ENCODE peak calls at places on chromosomes 6 and 20, in six cellular contexts. O, R, Q, C, Y and K are unnamed samples.

GRCh38 chr20:25254571-25254970 is 6.7 kb downstream of the PYGB start:
- DNase-seq in R (no peak), Y (no peak), Q (no peak), C (no peak), O (no peak), K (no peak)

GRCh38 chr6:44166591-44167184 is 8.1 kb downstream of the CAPN11 start:
- DNase-seq in Q (no peak), R (no peak), O (no peak), Y (no peak), C (no peak), K (no peak)

GRCh38 chr20:5353624-5354496 is 37.1 kb upstream of the PROKR2 start:
- DNase-seq in Y (no peak), C (no peak), O (peak; percentile 69), R (no peak), Q (no peak), K (no peak)

GRCh38 chr6:91198588-91199255 is 611.9 kb upstream of the MAP3K7 start:
- DNase-seq in Q (no peak), O (no peak), Y (no peak), R (no peak), C (no peak), K (no peak)

GRCh38 chr6:43120938-43121913 is 45.1 kb downstream of the PTK7 start:
- DNase-seq in Q (peak; percentile 67), R (peak; percentile 92), O (peak; percentile 86), Y (peak; percentile 75), C (peak; percentile 87), K (peak; percentile 95)

GRCh38 chr6:125207956-125208355 is 54.4 kb downstream of the TPD52L1 start:
- DNase-seq in R (no peak), O (no peak), Q (no peak), C (no peak), Y (no peak), K (no peak)

GRCh38 chr6:56539503-56540105 is 103.1 kb downstream of the DST start:
- DNase-seq in Y (no peak), C (no peak), O (peak; percentile 42), R (no peak), Q (no peak), K (no peak)

GRCh38 chr6:140281794-140282193 is 907.3 kb upstream of the CITED2 start:
- DNase-seq in C (no peak), Y (no peak), Q (no peak), R (no peak), O (no peak), K (no peak)

GRCh38 chr20:63103402-63104311 is 96.9 kb upstream of the BHLHE23 start:
- DNase-seq in Q (no peak), R (no peak), O (no peak), C (no peak), Y (no peak), K (no peak)

GRCh38 chr6:152879681-152880080 is 103.2 kb downstream of the FBXO5 start:
- DNase-seq in R (no peak), Y (no peak), O (no peak), Q (no peak), C (no peak), K (no peak)
- H3K27ac ChIP-seq in R (no peak overlapping the region), Y (no peak overlapping the region), O (no peak overlapping the region), Q (no peak overlapping the region), C (no peak overlapping the region), K (no peak overlapping the region)

DNA sequence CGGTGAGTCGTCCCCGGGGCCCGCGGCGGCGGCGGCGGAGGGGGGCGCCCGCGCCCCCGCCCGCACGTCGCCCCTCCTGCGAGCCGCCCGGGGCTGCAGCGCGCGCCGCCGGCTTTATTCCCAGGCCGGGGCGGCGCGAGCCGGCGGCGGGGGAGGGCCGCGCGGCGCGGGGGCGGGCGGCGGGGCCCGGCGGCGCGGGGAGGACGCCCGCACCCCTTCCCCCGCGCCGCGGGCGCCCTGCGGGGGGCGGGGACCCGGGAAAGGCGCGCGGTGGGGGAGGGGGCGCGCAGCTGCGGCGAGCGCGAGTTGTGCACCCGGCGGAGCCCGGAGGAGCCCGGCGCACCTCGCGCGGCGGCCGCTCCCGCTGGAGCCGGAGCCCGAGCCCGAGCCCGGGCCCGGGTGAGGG is 646 bp downstream of the HMGA1 start:
- DNase-seq in Q (no peak), O (peak; percentile 31), C (no peak), Y (no peak), R (no peak), K (no peak)
- H3K27ac ChIP-seq in Q (peak overlapping the region; percentile 71), O (peak overlapping the region; percentile 75), C (peak overlapping the region; percentile 88), Y (peak overlapping the region; percentile 81), R (peak overlapping the region; percentile 87), K (peak overlapping the region; percentile 83)

GRCh38 chr6:25136879-25137278 is 142.3 kb upstream of the CARMIL1 start:
- DNase-seq in Q (no peak), R (no peak), O (no peak), C (no peak), Y (peak; percentile 40), K (no peak)
- H3K27ac ChIP-seq in Q (peak overlapping the region; percentile 92), R (peak overlapping the region; percentile 97), O (no peak overlapping the region), C (peak overlapping the region; percentile 81), Y (peak overlapping the region; percentile 82), K (peak overlapping the region; percentile 86)

GRCh38 chr6:160667854-160668481 is 3.9 kb upstream of the LPA start:
- DNase-seq in Y (no peak), C (no peak), Q (no peak), R (no peak), O (peak; percentile 57), K (no peak)

GRCh38 chr6:160659562-160659961 is 4.5 kb downstream of the LPA start:
- DNase-seq in Y (no peak), Q (no peak), R (no peak), O (no peak), C (no peak), K (no peak)

GRCh38 chr6:160661129-160661723 is 2.8 kb downstream of the LPA start:
- DNase-seq in O (no peak), Q (no peak), Y (no peak), C (no peak), R (no peak), K (no peak)

GRCh38 chr6:160668589-160668988 is 4.5 kb upstream of the LPA start:
- DNase-seq in C (no peak), Q (no peak), O (no peak), Y (no peak), R (no peak), K (no peak)

GRCh38 chr6:160662842-160663241 is 1.2 kb downstream of the LPA start:
- DNase-seq in R (no peak), C (no peak), Y (no peak), Q (no peak), O (no peak), K (no peak)
- H3K27ac ChIP-seq in R (no peak overlapping the region), C (no peak overlapping the region), Y (no peak overlapping the region), Q (no peak overlapping the region), O (no peak overlapping the region), K (no peak overlapping the region)

DNA sequence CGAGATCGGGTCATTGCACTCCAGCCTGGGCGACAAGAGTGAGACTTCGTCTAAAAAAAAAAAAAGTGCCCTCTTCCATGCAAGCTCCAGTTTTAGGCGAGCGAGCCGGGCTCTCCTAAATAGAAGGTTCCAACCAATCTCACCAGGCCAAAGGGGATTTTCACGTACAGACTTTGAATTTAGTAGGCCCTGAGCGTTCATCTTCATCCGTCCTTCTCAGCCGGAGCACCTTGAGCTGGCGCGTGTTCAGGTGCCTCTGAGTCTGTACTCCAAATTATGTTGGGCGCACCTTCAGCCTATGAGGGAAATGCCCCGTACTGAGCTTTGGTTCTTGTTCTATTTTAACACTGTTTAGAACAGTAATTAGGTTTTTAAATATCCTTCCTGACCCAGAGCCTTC is 817 bp upstream of the TAP2 start:
- DNase-seq in R (no peak), Q (no peak), O (no peak), C (peak; percentile 60), Y (no peak), K (no peak)
- H3K27ac ChIP-seq in R (peak overlapping the region; percentile 97), Q (peak overlapping the region; percentile 90), O (no peak overlapping the region), C (peak overlapping the region; percentile 97), Y (peak overlapping the region; percentile 89), K (peak overlapping the region; percentile 88)

GRCh38 chr6:13671742-13672141 is 39.9 kb downstream of the RANBP9 start:
- DNase-seq in C (no peak), O (no peak), Q (no peak), Y (no peak), R (no peak), K (no peak)

GRCh38 chr6:13666194-13667105 is 45.2 kb downstream of the RANBP9 start:
- DNase-seq in Y (no peak), R (no peak), Q (no peak), O (peak; percentile 65), C (no peak), K (no peak)

GRCh38 chr6:13669476-13669875 is 42.2 kb downstream of the RANBP9 start:
- DNase-seq in C (no peak), R (no peak), O (no peak), Y (no peak), Q (no peak), K (no peak)

GRCh38 chr6:13667655-13668054 is 44.0 kb downstream of the RANBP9 start:
- DNase-seq in Y (no peak), O (no peak), C (no peak), Q (no peak), R (no peak), K (no peak)

GRCh38 chr6:13668291-13668928 is 43.2 kb downstream of the RANBP9 start:
- DNase-seq in Y (no peak), C (no peak), O (no peak), R (no peak), Q (no peak), K (no peak)
- H3K27ac ChIP-seq in Y (no peak overlapping the region), C (no peak overlapping the region), O (no peak overlapping the region), R (no peak overlapping the region), Q (no peak overlapping the region), K (no peak overlapping the region)

GRCh38 chr6:46099952-46100351 is 29.8 kb upstream of the ENPP4 start:
- DNase-seq in Y (no peak), C (no peak), Q (no peak), R (no peak), O (no peak), K (no peak)
- H3K27ac ChIP-seq in Y (no peak overlapping the region), C (no peak overlapping the region), Q (no peak overlapping the region), R (no peak overlapping the region), O (no peak overlapping the region), K (no peak overlapping the region)